ENCODE peak calls at places on chromosomes 4 and X, in eight cellular contexts. S is heart right ventricle, C is transverse colon, M is mammary epithelial cell, Z is stomach, E is AG04450, N is HepG2, H is esophagus muscularis mucosa. R is an unnamed sample.

GRCh38 chrX:69097451-69098236 is 67.6 kb downstream of the PJA1 start:
- DNase-seq in C (no peak), E (no peak), M (no peak), N (no peak), Z (no peak), H (no peak), S (no peak), R (no peak)

GRCh38 chr4:150569384-150569987 is 12.5 kb upstream of the MAB21L2 start:
- DNase-seq in N (no peak), C (no peak), H (no peak), Z (no peak), M (peak; percentile 37), S (no peak), E (no peak), R (no peak)

GRCh38 chr4:128386761-128387599 is 99.4 kb upstream of the PGRMC2 start:
- DNase-seq in Z (peak; percentile 90), M (peak; percentile 83), N (no peak), E (peak; percentile 91), C (peak; percentile 79), S (peak; percentile 84), H (peak; percentile 98), R (no peak)

GRCh38 chr4:119733431-119733830 is 104.8 kb upstream of the PDE5A start:
- DNase-seq in Z (no peak), E (no peak), N (no peak), H (no peak), C (no peak), M (no peak), S (no peak), R (no peak)

GRCh38 chr4:1208266-1208961 is 36.0 kb upstream of the SPON2 start:
- DNase-seq in C (peak; percentile 30), M (no peak), H (no peak), S (peak; percentile 59), E (no peak), Z (no peak), N (no peak), R (no peak)

GRCh38 chrX:40176979-40177430 is 79.2 kb upstream of the BCOR start:
- DNase-seq in M (no peak), E (no peak), N (peak; percentile 50), C (no peak), S (peak; percentile 28), Z (no peak), H (no peak), R (no peak)

GRCh38 chr4:125677665-125678307 is 363.0 kb downstream of the FAT4 start:
- DNase-seq in N (no peak), C (no peak), S (no peak), E (no peak), M (no peak), H (no peak), Z (no peak), R (no peak)

GRCh38 chrX:110665223-110665622 is 130.4 kb downstream of the CHRDL1 start:
- DNase-seq in H (no peak), C (no peak), E (no peak), N (no peak), Z (no peak), M (no peak), S (no peak), R (no peak)

GRCh38 chr4:94507708-94508107 is 56.0 kb downstream of the PDLIM5 start:
- DNase-seq in H (no peak), E (peak; percentile 52), S (no peak), C (peak; percentile 30), Z (no peak), N (peak; percentile 23), M (peak; percentile 87), R (no peak)

GRCh38 chr4:111773858-111774257 is 371.4 kb upstream of the FAM241A start:
- DNase-seq in N (no peak), H (no peak), E (no peak), Z (no peak), S (no peak), M (no peak), C (peak; percentile 73), R (no peak)

GRCh38 chr4:142307857-142308256 is 538.2 kb downstream of the INPP4B start:
- DNase-seq in H (no peak), Z (no peak), N (no peak), C (peak; percentile 17), S (no peak), M (no peak), E (no peak), R (no peak)

GRCh38 chr4:16007471-16008095 is 44.6 kb upstream of the FGFBP2 start:
- DNase-seq in N (no peak), M (no peak), Z (no peak), E (no peak), H (no peak), S (no peak), C (no peak), R (no peak)

GRCh38 chrX:72002886-72003285 is 92.2 kb downstream of the NHSL2 start:
- DNase-seq in M (no peak), Z (no peak), N (no peak), H (no peak), C (no peak), E (no peak), S (no peak), R (no peak)

GRCh38 chrX:72006461-72006860 is 95.8 kb downstream of the NHSL2 start:
- DNase-seq in S (no peak), E (no peak), H (no peak), Z (no peak), N (no peak), C (no peak), M (no peak), R (no peak)

GRCh38 chrX:72003811-72004750 is 93.4 kb downstream of the NHSL2 start:
- DNase-seq in M (peak; percentile 10), N (no peak), Z (peak; percentile 44), H (no peak), C (no peak), E (no peak), S (peak; percentile 33), R (no peak)

GRCh38 chrX:72001906-72002305 is 91.3 kb downstream of the NHSL2 start:
- DNase-seq in N (no peak), M (no peak), H (no peak), E (no peak), Z (no peak), C (no peak), S (no peak), R (no peak)

GRCh38 chrX:72005046-72005445 is 94.4 kb downstream of the NHSL2 start:
- DNase-seq in C (no peak), S (no peak), N (no peak), H (no peak), Z (no peak), M (no peak), E (no peak), R (no peak)
- H3K27me3 ChIP-seq in C (no peaks in the 10 kb centered on the region), S (peaks cover 64% of the 10 kb centered on the region), N (no peaks in the 10 kb centered on the region), H (no peaks in the 10 kb centered on the region), Z (no peaks in the 10 kb centered on the region), M (no peaks in the 10 kb centered on the region), E (no peaks in the 10 kb centered on the region), R (no peaks in the 10 kb centered on the region)

DNA sequence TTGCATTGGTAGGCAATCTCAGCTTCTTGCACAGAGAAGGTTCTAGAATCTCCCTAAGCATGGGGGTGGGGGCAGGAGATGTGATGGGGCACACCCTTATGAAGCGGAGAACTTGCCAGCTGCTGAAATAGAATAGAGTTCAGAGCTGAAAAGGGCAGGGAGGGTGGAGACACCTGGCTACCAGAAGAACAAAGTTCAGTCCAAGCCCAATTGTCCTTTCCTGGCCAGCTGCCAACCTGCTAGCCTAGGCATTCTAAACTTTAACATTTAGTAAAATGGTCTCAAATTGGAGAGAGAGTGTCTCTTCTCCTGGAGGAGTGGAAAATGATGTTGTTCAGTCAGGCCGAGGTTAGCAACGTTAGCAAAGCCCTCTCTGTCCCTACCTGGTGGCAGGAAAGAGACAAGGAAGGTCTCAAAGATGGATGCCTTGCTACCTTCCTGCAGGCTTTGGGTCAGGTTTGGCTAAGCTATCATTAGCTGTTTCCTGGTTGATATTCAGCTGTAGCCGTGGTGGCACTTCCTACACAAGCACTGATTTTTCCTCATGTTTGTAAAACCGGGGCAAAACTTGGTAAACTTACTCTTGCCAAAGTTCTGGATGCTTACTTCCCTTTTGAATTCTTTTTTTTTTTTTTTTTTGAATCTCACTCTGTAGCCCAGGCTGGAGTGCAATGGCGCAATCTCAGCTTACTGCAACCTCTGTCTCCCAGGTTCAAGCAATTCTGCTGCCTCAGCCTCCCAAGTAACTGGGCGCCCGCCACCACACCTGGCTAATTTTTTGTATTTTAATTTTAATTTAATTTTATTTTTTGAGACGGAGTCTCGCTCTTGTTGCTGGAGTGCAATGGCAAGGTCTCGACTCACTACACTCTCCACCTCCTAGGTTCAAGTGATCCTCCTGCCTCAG is 34.6 kb upstream of the NYX start:
- DNase-seq in S (peak; percentile 29), C (peak; percentile 82), Z (peak; percentile 63), M (no peak), E (no peak), N (peak; percentile 39), H (no peak), R (no peak)
- TF ChIP-seq CTCF in S (no peak), C (no peak), Z (peak; percentile 10), M (no peak), E (no peak), N (peak; percentile 31), H (no peak), R (no peak)

GRCh38 chr4:166886708-166887107 is 347.6 kb downstream of the SPOCK3 start:
- DNase-seq in Z (no peak), N (no peak), S (no peak), M (no peak), E (no peak), H (no peak), C (no peak), R (no peak)
- H3K4me3 ChIP-seq in Z (no peak overlapping the region), N (no peak overlapping the region), S (no peak overlapping the region), M (no peak overlapping the region), E (no peak overlapping the region), H (no peak overlapping the region), C (no peak overlapping the region), R (no peak overlapping the region)

GRCh38 chr4:133147365-133147821 is 1.7 kb upstream of the PCDH10 start:
- DNase-seq in H (no peak), E (no peak), M (no peak), S (no peak), N (no peak), C (no peak), Z (no peak), R (no peak)

GRCh38 chr4:133145758-133146157 is 3.3 kb upstream of the PCDH10 start:
- DNase-seq in C (no peak), H (no peak), Z (no peak), E (no peak), N (no peak), S (no peak), M (no peak), R (no peak)

GRCh38 chr4:133147922-133148689 is 988 bp upstream of the PCDH10 start:
- DNase-seq in C (no peak), N (no peak), H (no peak), Z (no peak), E (no peak), S (peak; percentile 15), M (no peak), R (no peak)

GRCh38 chr4:133146192-133146573 is 2.9 kb upstream of the PCDH10 start:
- DNase-seq in S (no peak), C (no peak), N (no peak), M (no peak), H (no peak), Z (no peak), E (no peak), R (no peak)

DNA sequence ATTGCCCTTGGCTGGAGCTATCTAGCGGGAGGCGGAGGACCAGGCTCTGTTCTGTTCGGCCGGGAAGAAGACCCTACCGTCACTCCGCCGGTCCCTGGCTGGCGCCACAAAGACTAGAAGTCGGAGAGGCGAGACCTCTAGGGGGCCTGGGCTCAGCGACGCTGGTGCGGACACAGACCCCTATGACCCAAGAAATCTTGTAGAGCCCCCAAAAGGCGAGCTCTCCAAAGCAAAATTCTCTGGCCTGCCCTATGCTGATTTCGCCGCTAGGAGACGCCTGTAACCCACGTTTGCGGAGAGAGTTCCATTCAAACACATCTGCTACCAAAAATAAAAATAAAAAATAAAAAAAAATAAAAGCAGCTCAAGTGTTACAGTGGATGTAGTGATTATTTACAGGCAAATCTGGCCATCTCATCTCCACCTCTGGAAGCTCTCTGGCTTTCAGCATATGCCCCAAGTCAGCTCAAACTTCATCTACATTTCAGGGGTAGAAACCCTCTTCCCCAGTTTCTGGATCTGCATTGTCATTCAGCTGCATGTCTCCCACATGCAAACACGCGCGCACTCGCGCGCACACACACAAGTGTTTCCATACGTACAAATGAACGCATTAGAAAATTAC is 2.4 kb upstream of the PCDH10 start:
- DNase-seq in Z (no peak), C (no peak), E (no peak), S (peak; percentile 13), N (peak; percentile 15), M (no peak), H (no peak), R (no peak)
- H3K27me3 ChIP-seq in Z (no peaks in the 10 kb centered on the region), C (peaks cover 77% of the 10 kb centered on the region), E (peaks cover 33% of the 10 kb centered on the region), S (peaks cover 94% of the 10 kb centered on the region), N (no peaks in the 10 kb centered on the region), M (peaks cover 55% of the 10 kb centered on the region), H (peaks cover 21% of the 10 kb centered on the region), R (no peaks in the 10 kb centered on the region)

R was measured in GM06990.